ENCODE peak calls at places on chromosomes 5 and 9, in four cellular contexts. One of them, this sample, is unnamed.

GRCh38 chr5:31674371-31674770 is 35.4 kb downstream of the PDZD2 start:
- DNase-seq in neural progenitor cell: no peak
- DNase-seq in left lung: no peak
- DNase-seq in AG04450: no peak
- DNase-seq in this sample: no peak

GRCh38 chr9:104923289-104923688 is 4.7 kb downstream of the ABCA1 start:
- DNase-seq in neural progenitor cell: no peak
- DNase-seq in left lung: no peak
- DNase-seq in AG04450: peak
- DNase-seq in this sample: no peak

GRCh38 chr5:27130587-27130986 is 92.2 kb upstream of the CDH9 start:
- DNase-seq in neural progenitor cell: no peak
- DNase-seq in left lung: no peak
- DNase-seq in AG04450: no peak
- DNase-seq in this sample: no peak

GRCh38 chr5:55495216-55495615 is 39.5 kb downstream of the PLPP1 start:
- DNase-seq in neural progenitor cell: no peak
- DNase-seq in left lung: no peak
- DNase-seq in AG04450: no peak
- DNase-seq in this sample: no peak

GRCh38 chr5:83066548-83067110 is 10.6 kb downstream of the TMEM167A start:
- DNase-seq in neural progenitor cell: peak
- DNase-seq in left lung: no peak
- DNase-seq in AG04450: no peak
- DNase-seq in this sample: no peak

GRCh38 chr9:121985792-121986494 is 107.2 kb downstream of the TTLL11 start:
- DNase-seq in neural progenitor cell: no peak
- DNase-seq in left lung: no peak
- DNase-seq in AG04450: no peak
- DNase-seq in this sample: no peak

GRCh38 chr9:92634712-92635605 is 35.0 kb downstream of the IPPK start:
- DNase-seq in neural progenitor cell: peak
- DNase-seq in left lung: peak
- DNase-seq in AG04450: peak
- DNase-seq in this sample: peak

GRCh38 chr9:114958021-114958846 is 27.8 kb upstream of the TNFSF8 start:
- DNase-seq in neural progenitor cell: no peak
- DNase-seq in left lung: peak
- DNase-seq in AG04450: no peak
- DNase-seq in this sample: no peak

GRCh38 chr5:111134080-111134479 is 41.9 kb downstream of the WDR36 start:
- DNase-seq in neural progenitor cell: no peak
- DNase-seq in left lung: no peak
- DNase-seq in AG04450: peak
- DNase-seq in this sample: no peak

GRCh38 chr9:107274953-107275422 is 8.1 kb upstream of the RAD23B start:
- DNase-seq in neural progenitor cell: no peak
- DNase-seq in left lung: no peak
- DNase-seq in AG04450: peak
- DNase-seq in this sample: peak

GRCh38 chr5:94754824-94755223 is 136.4 kb downstream of the SLF1 start:
- DNase-seq in neural progenitor cell: no peak
- DNase-seq in left lung: no peak
- DNase-seq in AG04450: no peak
- DNase-seq in this sample: no peak

GRCh38 chr5:145856285-145856818 is 16.5 kb downstream of the GRXCR2 start:
- DNase-seq in neural progenitor cell: peak
- DNase-seq in left lung: peak
- DNase-seq in AG04450: peak
- DNase-seq in this sample: no peak

GRCh38 chr9:21605489-21605931 is 123.4 kb upstream of the IFNE start:
- DNase-seq in neural progenitor cell: no peak
- DNase-seq in left lung: no peak
- DNase-seq in AG04450: peak
- DNase-seq in this sample: no peak

DNA sequence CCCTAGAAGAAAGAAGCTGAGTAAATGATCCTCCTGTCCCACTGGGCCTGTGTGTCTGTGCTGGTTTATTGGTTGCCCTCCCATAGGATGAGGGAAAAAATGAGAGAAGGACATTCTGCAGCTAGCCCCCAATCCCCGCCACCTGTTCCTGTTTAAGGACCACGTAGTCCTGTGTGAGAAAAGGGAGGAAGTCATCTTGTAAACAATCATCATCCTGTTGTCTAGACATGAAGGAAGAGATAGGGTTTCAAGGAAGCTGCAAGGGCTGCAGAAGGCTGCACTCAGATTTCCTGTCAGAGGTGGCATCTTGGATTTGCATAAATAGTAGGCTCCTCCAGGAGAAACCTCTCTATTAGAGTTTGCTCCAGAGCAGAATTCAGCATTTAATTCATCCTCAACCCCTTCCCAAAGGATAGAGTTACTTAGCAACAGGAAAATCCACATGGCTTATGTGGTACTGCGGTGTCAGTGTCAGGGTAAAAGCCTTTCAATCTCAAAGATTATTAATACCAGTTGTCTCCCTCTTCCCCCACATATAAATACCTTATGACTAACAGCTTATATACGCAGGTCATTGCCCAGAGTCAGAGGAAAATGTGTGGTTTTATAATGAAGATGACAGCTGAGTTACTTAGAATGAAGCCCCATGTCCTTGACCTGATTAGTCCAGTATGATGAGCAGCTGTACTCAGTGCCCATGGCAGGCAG is 4.6 kb upstream of the DNAJC18 start:
- DNase-seq in neural progenitor cell: no peak
- DNase-seq in left lung: no peak
- DNase-seq in AG04450: peak
- DNase-seq in this sample: no peak
- H3K27ac ChIP-seq in neural progenitor cell: no peak
- H3K27ac ChIP-seq in left lung: no peak
- H3K27ac ChIP-seq in AG04450: peak
- H3K27ac ChIP-seq in this sample: peak

DNA sequence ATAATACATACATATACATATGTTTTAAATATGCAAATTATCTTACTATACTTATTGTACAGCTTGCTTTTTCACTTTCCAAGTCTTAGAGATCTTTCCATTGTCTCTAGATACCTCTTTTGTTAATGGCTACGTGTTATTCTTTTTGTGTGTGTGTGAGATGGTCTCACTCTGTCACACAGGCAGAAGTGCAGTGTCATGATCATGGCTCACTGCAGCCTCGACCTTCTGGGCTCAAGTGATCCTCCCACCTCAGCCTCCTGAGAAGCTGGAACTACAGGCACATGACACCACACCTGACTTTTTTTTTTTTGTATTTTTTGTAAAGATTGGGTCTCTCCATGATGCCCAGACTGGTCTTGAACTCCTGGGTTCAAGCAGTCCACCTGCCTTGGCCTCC is 2.8 kb downstream of the OSMR start:
- DNase-seq in neural progenitor cell: no peak
- DNase-seq in left lung: no peak
- DNase-seq in AG04450: no peak
- DNase-seq in this sample: no peak
- H3K4me3 ChIP-seq in neural progenitor cell: no peak
- H3K4me3 ChIP-seq in left lung: no peak
- H3K4me3 ChIP-seq in AG04450: peak
- H3K4me3 ChIP-seq in this sample: no peak

GRCh38 chr9:128242828-128243485 is 32.9 kb downstream of the GOLGA2 start:
- DNase-seq in neural progenitor cell: no peak
- DNase-seq in left lung: peak
- DNase-seq in AG04450: no peak
- DNase-seq in this sample: no peak
- H3K27ac ChIP-seq in neural progenitor cell: no peak
- H3K27ac ChIP-seq in left lung: peak
- H3K27ac ChIP-seq in AG04450: no peak
- H3K27ac ChIP-seq in this sample: no peak

GRCh38 chr9:127773245-127773644 is 5.2 kb downstream of the SH2D3C start:
- DNase-seq in neural progenitor cell: no peak
- DNase-seq in left lung: no peak
- DNase-seq in AG04450: no peak
- DNase-seq in this sample: no peak

GRCh38 chr9:127770905-127771569 is 7.4 kb downstream of the SH2D3C start:
- DNase-seq in neural progenitor cell: peak
- DNase-seq in left lung: peak
- DNase-seq in AG04450: peak
- DNase-seq in this sample: peak

GRCh38 chr9:127769985-127770904 is 8.2 kb downstream of the SH2D3C start:
- DNase-seq in neural progenitor cell: peak
- DNase-seq in left lung: no peak
- DNase-seq in AG04450: no peak
- DNase-seq in this sample: no peak

GRCh38 chr9:127772603-127773002 is 5.9 kb downstream of the SH2D3C start:
- DNase-seq in neural progenitor cell: no peak
- DNase-seq in left lung: no peak
- DNase-seq in AG04450: no peak
- DNase-seq in this sample: no peak

DNA sequence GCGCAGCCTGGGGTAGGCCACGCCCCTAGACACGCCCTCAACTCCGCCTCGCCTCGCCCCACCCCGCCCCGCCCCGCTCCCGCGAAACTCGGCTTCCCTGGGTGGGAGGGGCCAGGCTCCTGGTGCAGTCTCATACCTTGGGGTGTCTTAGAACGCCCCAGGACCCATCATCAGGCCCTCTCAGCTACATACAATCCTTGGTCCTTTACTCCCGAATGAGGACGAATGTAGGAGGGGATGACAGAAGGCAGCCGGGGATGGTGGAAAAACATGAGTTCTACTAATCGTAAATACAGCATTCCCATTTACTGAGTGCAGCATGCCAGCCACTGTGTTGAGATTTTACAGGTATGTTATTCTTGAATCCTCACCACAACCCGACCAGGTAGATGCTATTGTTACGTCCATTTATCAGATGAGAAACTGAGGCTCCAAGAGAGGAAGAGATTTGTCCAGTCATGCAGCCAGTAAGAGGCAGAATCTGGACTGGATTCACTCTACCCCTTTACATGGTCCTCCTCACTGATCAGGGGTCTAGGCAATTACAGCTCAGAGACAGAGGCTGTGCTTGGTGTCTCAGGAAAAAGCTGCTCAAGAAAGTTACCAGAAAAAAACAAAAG is 6.8 kb downstream of the SH2D3C start:
- DNase-seq in neural progenitor cell: no peak
- DNase-seq in left lung: no peak
- DNase-seq in AG04450: no peak
- DNase-seq in this sample: no peak
- H3K4me3 ChIP-seq in neural progenitor cell: peak
- H3K4me3 ChIP-seq in left lung: no peak
- H3K4me3 ChIP-seq in AG04450: peak
- H3K4me3 ChIP-seq in this sample: peak

GRCh38 chr9:95089257-95089873 is 228.1 kb downstream of the FANCC start:
- DNase-seq in neural progenitor cell: no peak
- DNase-seq in left lung: no peak
- DNase-seq in AG04450: no peak
- DNase-seq in this sample: peak
- H3K27ac ChIP-seq in neural progenitor cell: no peak
- H3K27ac ChIP-seq in left lung: no peak
- H3K27ac ChIP-seq in AG04450: no peak
- H3K27ac ChIP-seq in this sample: peak

This sample was measured in SJSA1.